ENCODE peak calls at places on chromosomes 11 and 22, in nine cellular contexts. O is endothelial cell, K is GF-D8, R is left lung, G is astrocyte of the spinal cord, D is fibroblast of mammary gland, J is iris pigment epithelial cell, U is Ammon's horn, W is T-helper 2 cell. T is an unnamed sample.

GRCh38 chr11:82890002-82890341 is 10.3 kb downstream of the PRCP start:
- DNase-seq in O (no peak), K (no peak), R (no peak), G (no peak), D (no peak), J (no peak), U (no peak), W (no peak), T (no peak)

GRCh38 chr11:42077794-42078193 is 618.3 kb upstream of the LRRC4C start:
- DNase-seq in O (no peak), K (no peak), R (no peak), G (no peak), D (no peak), J (no peak), U (no peak), W (no peak), T (no peak)

GRCh38 chr11:64358907-64359711 is at the start of gene RPS6KA4:
- DNase-seq in O (peak), K (no peak), R (peak), G (peak), D (peak), J (peak), U (peak), W (peak), T (peak)

GRCh38 chr11:11186249-11186648 is 166.8 kb downstream of the CSNK2A3 start:
- DNase-seq in O (no peak), K (no peak), R (no peak), G (no peak), D (no peak), J (peak), U (no peak), W (no peak), T (no peak)

GRCh38 chr11:35305670-35306382 is 113.5 kb downstream of the SLC1A2 start:
- DNase-seq in O (peak), K (no peak), R (peak), G (peak), D (peak), J (peak), U (peak), W (peak), T (peak)

GRCh38 chr11:7186190-7186589 is 65.5 kb upstream of the SYT9 start:
- DNase-seq in O (no peak), K (no peak), R (no peak), G (peak), D (no peak), J (peak), U (no peak), W (no peak), T (no peak)

GRCh38 chr11:93686812-93687211 is 25.3 kb downstream of the CEP295 start:
- DNase-seq in O (no peak), K (no peak), R (no peak), G (peak), D (peak), J (peak), U (no peak), W (no peak), T (peak)

GRCh38 chr11:25319068-25319467 is 822.2 kb downstream of the LUZP2 start:
- DNase-seq in O (no peak), K (no peak), R (no peak), G (no peak), D (no peak), J (no peak), U (no peak), W (no peak), T (no peak)

GRCh38 chr11:35404397-35404775 is 15.0 kb downstream of the SLC1A2 start:
- DNase-seq in O (peak), K (no peak), R (peak), G (peak), D (peak), J (peak), U (peak), W (no peak), T (peak)

GRCh38 chr22:29859976-29860766 is 22.1 kb upstream of the ASCC2 start:
- DNase-seq in O (no peak), K (peak), R (no peak), G (no peak), D (no peak), J (no peak), U (no peak), W (no peak), T (no peak)

GRCh38 chr11:86249307-86250098 is 5.0 kb downstream of the EED start:
- DNase-seq in O (no peak), K (no peak), R (no peak), G (no peak), D (peak), J (no peak), U (no peak), W (no peak), T (no peak)

GRCh38 chr22:30015229-30015797 is 65.0 kb upstream of the HORMAD2 start:
- DNase-seq in O (no peak), K (no peak), R (no peak), G (no peak), D (peak), J (no peak), U (no peak), W (no peak), T (no peak)

GRCh38 chr11:73195191-73196007 is 22.7 kb upstream of the P2RY2 start:
- DNase-seq in O (no peak), K (no peak), R (peak), G (no peak), D (no peak), J (peak), U (no peak), W (no peak), T (peak)

GRCh38 chr11:3119141-3119821 is 45.8 kb downstream of the OSBPL5 start:
- DNase-seq in O (no peak), K (no peak), R (peak), G (no peak), D (no peak), J (no peak), U (no peak), W (no peak), T (no peak)

GRCh38 chr11:596374-596773 is 19.4 kb downstream of the IRF7 start:
- DNase-seq in O (no peak), K (no peak), R (no peak), G (no peak), D (no peak), J (no peak), U (no peak), W (peak), T (no peak)

GRCh38 chr11:79547256-79547655 is 106.4 kb upstream of the TENM4 start:
- DNase-seq in O (no peak), K (no peak), R (no peak), G (peak), D (peak), J (peak), U (no peak), W (no peak), T (no peak)

T was measured in myocyte.